ENCODE peak calls at places on chromosome 18, in eight cellular contexts. One of them, this sample, is unnamed.

GRCh38 chr18:79542876-79543750 is 136.5 kb upstream of the CTDP1 start:
- DNase-seq in B cell: no peak
- DNase-seq in germinal center: no peak
- DNase-seq in left cardiac atrium: peak
- DNase-seq in GM04504: no peak
- DNase-seq in type B pancreatic cell: no peak
- DNase-seq in heart left ventricle: peak
- DNase-seq in CD4-positive, alpha-beta T cell: no peak
- DNase-seq in this sample: no peak

GRCh38 chr18:23307567-23308295 is 145.4 kb upstream of the RIOK3 start:
- DNase-seq in GM04504: no peak
- DNase-seq in type B pancreatic cell: peak
- DNase-seq in left cardiac atrium: no peak
- DNase-seq in B cell: no peak
- DNase-seq in germinal center: no peak
- DNase-seq in CD4-positive, alpha-beta T cell: no peak
- DNase-seq in heart left ventricle: no peak
- DNase-seq in this sample: no peak

GRCh38 chr18:68803371-68803770 is 5.5 kb downstream of the CCDC102B start:
- DNase-seq in CD4-positive, alpha-beta T cell: no peak
- DNase-seq in germinal center: no peak
- DNase-seq in left cardiac atrium: peak
- DNase-seq in heart left ventricle: peak
- DNase-seq in GM04504: peak
- DNase-seq in B cell: no peak
- DNase-seq in type B pancreatic cell: no peak
- DNase-seq in this sample: no peak

GRCh38 chr18:79927597-79928562 is 23.6 kb downstream of the SLC66A2 start:
- DNase-seq in GM04504: no peak
- DNase-seq in B cell: no peak
- DNase-seq in left cardiac atrium: no peak
- DNase-seq in heart left ventricle: peak
- DNase-seq in type B pancreatic cell: peak
- DNase-seq in germinal center: no peak
- DNase-seq in CD4-positive, alpha-beta T cell: no peak
- DNase-seq in this sample: no peak

GRCh38 chr18:80041424-80041823 is 7.2 kb downstream of the RBFA start:
- DNase-seq in heart left ventricle: no peak
- DNase-seq in B cell: no peak
- DNase-seq in left cardiac atrium: no peak
- DNase-seq in germinal center: no peak
- DNase-seq in GM04504: no peak
- DNase-seq in type B pancreatic cell: no peak
- DNase-seq in CD4-positive, alpha-beta T cell: no peak
- DNase-seq in this sample: no peak

GRCh38 chr18:27185025-27185763 is at the start of gene CHST9:
- DNase-seq in type B pancreatic cell: no peak
- DNase-seq in left cardiac atrium: peak
- DNase-seq in heart left ventricle: peak
- DNase-seq in B cell: no peak
- DNase-seq in CD4-positive, alpha-beta T cell: no peak
- DNase-seq in germinal center: no peak
- DNase-seq in GM04504: no peak
- DNase-seq in this sample: no peak

GRCh38 chr18:12008842-12009580 is 27.7 kb downstream of the IMPA2 start:
- DNase-seq in left cardiac atrium: no peak
- DNase-seq in GM04504: no peak
- DNase-seq in B cell: no peak
- DNase-seq in heart left ventricle: no peak
- DNase-seq in germinal center: no peak
- DNase-seq in CD4-positive, alpha-beta T cell: no peak
- DNase-seq in type B pancreatic cell: no peak
- DNase-seq in this sample: no peak

GRCh38 chr18:57959278-57959677 is 84.7 kb upstream of the NEDD4L start:
- DNase-seq in type B pancreatic cell: no peak
- DNase-seq in germinal center: peak
- DNase-seq in heart left ventricle: no peak
- DNase-seq in CD4-positive, alpha-beta T cell: no peak
- DNase-seq in GM04504: peak
- DNase-seq in B cell: peak
- DNase-seq in left cardiac atrium: no peak
- DNase-seq in this sample: no peak

GRCh38 chr18:48875942-48876511 is 74.7 kb downstream of the SMAD7 start:
- DNase-seq in B cell: no peak
- DNase-seq in heart left ventricle: no peak
- DNase-seq in left cardiac atrium: peak
- DNase-seq in germinal center: no peak
- DNase-seq in CD4-positive, alpha-beta T cell: no peak
- DNase-seq in type B pancreatic cell: no peak
- DNase-seq in GM04504: no peak
- DNase-seq in this sample: no peak

GRCh38 chr18:34929336-34929780 is 111.9 kb upstream of the MAPRE2 start:
- DNase-seq in B cell: no peak
- DNase-seq in CD4-positive, alpha-beta T cell: no peak
- DNase-seq in heart left ventricle: no peak
- DNase-seq in germinal center: no peak
- DNase-seq in GM04504: peak
- DNase-seq in left cardiac atrium: no peak
- DNase-seq in type B pancreatic cell: no peak
- DNase-seq in this sample: no peak

GRCh38 chr18:22286576-22286975 is 117.2 kb downstream of the GATA6 start:
- DNase-seq in left cardiac atrium: peak
- DNase-seq in GM04504: no peak
- DNase-seq in B cell: no peak
- DNase-seq in heart left ventricle: no peak
- DNase-seq in type B pancreatic cell: no peak
- DNase-seq in CD4-positive, alpha-beta T cell: no peak
- DNase-seq in germinal center: no peak
- DNase-seq in this sample: no peak

GRCh38 chr18:51191139-51191717 is 6.3 kb downstream of the MEX3C start:
- DNase-seq in B cell: no peak
- DNase-seq in CD4-positive, alpha-beta T cell: no peak
- DNase-seq in type B pancreatic cell: no peak
- DNase-seq in germinal center: no peak
- DNase-seq in heart left ventricle: no peak
- DNase-seq in GM04504: no peak
- DNase-seq in left cardiac atrium: no peak
- DNase-seq in this sample: no peak